ENCODE peak calls at places on chromosomes 3 and 15, in four cellular contexts. I is H54, L is uterus, C is endothelial cell. D is an unnamed sample.

GRCh38 chr15:95362306-95362705 is 968.2 kb upstream of the NR2F2 start:
- DNase-seq in I (no peak), L (no peak), C (no peak), D (no peak)

GRCh38 chr3:12965999-12966846 is 107.0 kb downstream of the IQSEC1 start:
- DNase-seq in I (no peak), L (no peak), C (no peak), D (no peak)

GRCh38 chr3:100159564-100160153 is 45.4 kb upstream of the FILIP1L start:
- DNase-seq in I (no peak), L (no peak), C (no peak), D (peak; percentile 19)

GRCh38 chr15:66703540-66703941 is 1.5 kb downstream of the SMAD6 start:
- DNase-seq in I (no peak), L (peak; percentile 38), C (peak; percentile 36), D (peak; percentile 75)

GRCh38 chr3:184015381-184016019 is 2.2 kb downstream of the ABCC5 start:
- DNase-seq in I (no peak), L (no peak), C (no peak), D (peak; percentile 71)

GRCh38 chr15:99719096-99719541 is 14.1 kb downstream of the LYSMD4 start:
- DNase-seq in I (no peak), L (no peak), C (no peak), D (no peak)

GRCh38 chr3:9260305-9260704 is 10.9 kb upstream of the SRGAP3 start:
- DNase-seq in I (no peak), L (no peak), C (no peak), D (no peak)

GRCh38 chr3:36408146-36408545 is 27.8 kb downstream of the STAC start:
- DNase-seq in I (no peak), L (no peak), C (no peak), D (peak; percentile 8)

GRCh38 chr3:185688808-185689207 is 102.7 kb downstream of the SENP2 start:
- DNase-seq in I (peak; percentile 92), L (no peak), C (no peak), D (peak; percentile 27)

GRCh38 chr15:50458713-50459112 is 34.5 kb downstream of the USP8 start:
- DNase-seq in I (no peak), L (no peak), C (no peak), D (no peak)

GRCh38 chr3:13106308-13106970 is 33.2 kb upstream of the IQSEC1 start:
- DNase-seq in I (peak; percentile 27), L (no peak), C (no peak), D (no peak)

GRCh38 chr15:99143230-99143629 is 38.4 kb downstream of the SYNM start:
- DNase-seq in I (no peak), L (no peak), C (no peak), D (no peak)

GRCh38 chr3:187340572-187340971 is 27.6 kb upstream of the RTP4 start:
- DNase-seq in I (no peak), L (no peak), C (no peak), D (no peak)

GRCh38 chr15:65069179-65069578 is 1.4 kb upstream of the RASL12 start:
- DNase-seq in I (no peak), L (peak; percentile 83), C (no peak), D (no peak)

GRCh38 chr15:75349851-75350588 is 3.2 kb downstream of the NEIL1 start:
- DNase-seq in I (no peak), L (no peak), C (no peak), D (no peak)

GRCh38 chr15:80581976-80582375 is 113.1 kb upstream of the ABHD17C start:
- DNase-seq in I (no peak), L (no peak), C (no peak), D (no peak)

GRCh38 chr3:57120040-57120802 is 44.9 kb downstream of the IL17RD start:
- DNase-seq in I (no peak), L (peak; percentile 70), C (no peak), D (peak; percentile 44)

GRCh38 chr3:144162042-144162441 is 190.4 kb downstream of the DIPK2A start:
- DNase-seq in I (peak; percentile 5), L (no peak), C (no peak), D (no peak)

GRCh38 chr3:16026753-16027152 is 147.7 kb upstream of the GALNT15 start:
- DNase-seq in I (no peak), L (no peak), C (no peak), D (no peak)

GRCh38 chr3:8255771-8256170 is 245.9 kb upstream of the LMCD1 start:
- DNase-seq in I (no peak), L (no peak), C (no peak), D (no peak)

GRCh38 chr15:40928975-40929729 is at the start of gene DLL4:
- DNase-seq in I (no peak), L (peak; percentile 37), C (peak; percentile 97), D (peak; percentile 80)

GRCh38 chr3:168213920-168214319 is 118.2 kb upstream of the GOLIM4 start:
- DNase-seq in I (no peak), L (no peak), C (no peak), D (no peak)

GRCh38 chr3:64888165-64888564 is 200.4 kb upstream of the ADAMTS9 start:
- DNase-seq in I (no peak), L (no peak), C (no peak), D (no peak)

GRCh38 chr15:75661041-75661778 is 13.5 kb downstream of the SNX33 start:
- DNase-seq in I (peak; percentile 79), L (peak; percentile 93), C (no peak), D (no peak)

D was measured in SK-N-SH.